ENCODE peak calls at places on chromosomes 5 and 9, in four cellular contexts. D, G, X and I are unnamed samples.
A peak's percentile ranks its signal among the peaks of the same experiment; 100 is the strongest.

GRCh38 chr5:150322202-150322601 is 19.5 kb upstream of the ARSI start:
- DNase-seq in D (no peak), G (peak; percentile 94), X (no peak), I (peak; percentile 83)

GRCh38 chr9:134698587-134699342 is 57.2 kb downstream of the COL5A1 start:
- DNase-seq in D (peak; percentile 57), G (no peak), X (no peak), I (peak; percentile 48)

GRCh38 chr5:22319798-22320197 is 533.3 kb downstream of the CDH12 start:
- DNase-seq in D (no peak), G (no peak), X (no peak), I (no peak)

GRCh38 chr9:95044731-95045508 is 272.6 kb downstream of the FANCC start:
- DNase-seq in D (no peak), G (peak; percentile 43), X (no peak), I (peak; percentile 71)

GRCh38 chr9:114433720-114434255 is 46.0 kb upstream of the AKNA start:
- DNase-seq in D (no peak), G (no peak), X (no peak), I (no peak)

GRCh38 chr5:168796840-168797548 is 217.8 kb upstream of the PANK3 start:
- DNase-seq in D (no peak), G (no peak), X (no peak), I (no peak)

GRCh38 chr9:127397722-127398647 is 1.0 kb downstream of the SLC2A8 start:
- DNase-seq in D (no peak), G (no peak), X (peak; percentile 55), I (peak; percentile 55)

GRCh38 chr5:41747291-41747690 is 122.9 kb downstream of the OXCT1 start:
- DNase-seq in D (no peak), G (peak; percentile 33), X (no peak), I (peak; percentile 10)

GRCh38 chr5:116354699-116355098 is 219.9 kb downstream of the SEMA6A start:
- DNase-seq in D (no peak), G (no peak), X (no peak), I (no peak)

GRCh38 chr5:38323645-38324295 is 65.4 kb downstream of the EGFLAM start:
- DNase-seq in D (no peak), G (peak; percentile 79), X (no peak), I (peak; percentile 86)

GRCh38 chr9:16425572-16425971 is 444.9 kb downstream of the BNC2 start:
- DNase-seq in D (no peak), G (peak; percentile 87), X (no peak), I (peak; percentile 47)

GRCh38 chr9:74499770-74500583 is 2.8 kb downstream of the RORB start:
- DNase-seq in D (no peak), G (no peak), X (no peak), I (no peak)

GRCh38 chr9:69871143-69871834 is 50.7 kb downstream of the CFAP95 start:
- DNase-seq in D (no peak), G (no peak), X (no peak), I (no peak)